ENCODE peak calls at places on chromosomes 4 and X, in nine cellular contexts. One of them, this sample, is unnamed.

GRCh38 chrX:134484039-134484438 is 24.1 kb downstream of the HPRT1 start:
- DNase-seq in endodermal cell: no peak
- DNase-seq in IMR-90: peak; percentile 67
- DNase-seq in testis: no peak
- DNase-seq in endothelial cell of umbilical vein: peak; percentile 78
- DNase-seq in gastrocnemius medialis: no peak
- DNase-seq in lower lobe of right lung: no peak
- DNase-seq in psoas muscle: no peak
- DNase-seq in CD4-positive, CD25-positive, alpha-beta regulatory T cell: no peak
- DNase-seq in this sample: peak; percentile 12

GRCh38 chrX:121052122-121052521 is 4.7 kb downstream of the GLUD2 start:
- DNase-seq in testis: no peak
- DNase-seq in gastrocnemius medialis: no peak
- DNase-seq in endothelial cell of umbilical vein: no peak
- DNase-seq in psoas muscle: no peak
- DNase-seq in CD4-positive, CD25-positive, alpha-beta regulatory T cell: no peak
- DNase-seq in IMR-90: no peak
- DNase-seq in lower lobe of right lung: no peak
- DNase-seq in endodermal cell: no peak
- DNase-seq in this sample: no peak

GRCh38 chr4:18508801-18509200 is 487.2 kb upstream of the LCORL start:
- DNase-seq in CD4-positive, CD25-positive, alpha-beta regulatory T cell: no peak
- DNase-seq in IMR-90: no peak
- DNase-seq in gastrocnemius medialis: no peak
- DNase-seq in psoas muscle: no peak
- DNase-seq in endodermal cell: no peak
- DNase-seq in endothelial cell of umbilical vein: no peak
- DNase-seq in testis: no peak
- DNase-seq in lower lobe of right lung: no peak
- DNase-seq in this sample: no peak

GRCh38 chr4:91113130-91113706 is 986.0 kb downstream of the CCSER1 start:
- DNase-seq in testis: no peak
- DNase-seq in psoas muscle: no peak
- DNase-seq in endodermal cell: no peak
- DNase-seq in endothelial cell of umbilical vein: peak; percentile 53
- DNase-seq in lower lobe of right lung: no peak
- DNase-seq in IMR-90: peak; percentile 6
- DNase-seq in CD4-positive, CD25-positive, alpha-beta regulatory T cell: no peak
- DNase-seq in gastrocnemius medialis: no peak
- DNase-seq in this sample: peak; percentile 43

GRCh38 chrX:71909956-71910355 is 689 bp upstream of the NHSL2 start:
- DNase-seq in psoas muscle: no peak
- DNase-seq in gastrocnemius medialis: no peak
- DNase-seq in CD4-positive, CD25-positive, alpha-beta regulatory T cell: no peak
- DNase-seq in lower lobe of right lung: no peak
- DNase-seq in IMR-90: no peak
- DNase-seq in endodermal cell: peak; percentile 85
- DNase-seq in testis: peak; percentile 21
- DNase-seq in endothelial cell of umbilical vein: no peak
- DNase-seq in this sample: peak; percentile 49

GRCh38 chr4:152697284-152698011 is 17.7 kb upstream of the TMEM154 start:
- DNase-seq in lower lobe of right lung: no peak
- DNase-seq in CD4-positive, CD25-positive, alpha-beta regulatory T cell: no peak
- DNase-seq in testis: no peak
- DNase-seq in psoas muscle: no peak
- DNase-seq in IMR-90: no peak
- DNase-seq in endodermal cell: peak; percentile 44
- DNase-seq in gastrocnemius medialis: no peak
- DNase-seq in endothelial cell of umbilical vein: no peak
- DNase-seq in this sample: no peak

GRCh38 chr4:142314686-142315085 is 531.4 kb downstream of the INPP4B start:
- DNase-seq in psoas muscle: no peak
- DNase-seq in testis: no peak
- DNase-seq in CD4-positive, CD25-positive, alpha-beta regulatory T cell: no peak
- DNase-seq in gastrocnemius medialis: no peak
- DNase-seq in endodermal cell: no peak
- DNase-seq in endothelial cell of umbilical vein: no peak
- DNase-seq in lower lobe of right lung: no peak
- DNase-seq in IMR-90: no peak
- DNase-seq in this sample: no peak

GRCh38 chrX:125628435-125628834 is 308.8 kb downstream of the TEX13C start:
- DNase-seq in IMR-90: no peak
- DNase-seq in endothelial cell of umbilical vein: no peak
- DNase-seq in CD4-positive, CD25-positive, alpha-beta regulatory T cell: no peak
- DNase-seq in psoas muscle: no peak
- DNase-seq in testis: no peak
- DNase-seq in gastrocnemius medialis: no peak
- DNase-seq in lower lobe of right lung: no peak
- DNase-seq in endodermal cell: peak; percentile 57
- DNase-seq in this sample: peak; percentile 23

GRCh38 chrX:114532093-114532805 is 51.6 kb upstream of the HTR2C start:
- DNase-seq in testis: no peak
- DNase-seq in endothelial cell of umbilical vein: peak; percentile 26
- DNase-seq in lower lobe of right lung: no peak
- DNase-seq in gastrocnemius medialis: no peak
- DNase-seq in IMR-90: no peak
- DNase-seq in psoas muscle: no peak
- DNase-seq in CD4-positive, CD25-positive, alpha-beta regulatory T cell: no peak
- DNase-seq in endodermal cell: no peak
- DNase-seq in this sample: no peak

GRCh38 chr4:169103966-169104412 is 93.9 kb upstream of the CBR4 start:
- DNase-seq in gastrocnemius medialis: no peak
- DNase-seq in testis: peak; percentile 31
- DNase-seq in IMR-90: no peak
- DNase-seq in endothelial cell of umbilical vein: no peak
- DNase-seq in psoas muscle: no peak
- DNase-seq in CD4-positive, CD25-positive, alpha-beta regulatory T cell: no peak
- DNase-seq in endodermal cell: peak; percentile 64
- DNase-seq in lower lobe of right lung: no peak
- DNase-seq in this sample: peak; percentile 72

GRCh38 chr4:15888515-15888914 is 50.0 kb downstream of the FGFBP1 start:
- DNase-seq in IMR-90: peak; percentile 12
- DNase-seq in lower lobe of right lung: no peak
- DNase-seq in testis: no peak
- DNase-seq in endothelial cell of umbilical vein: no peak
- DNase-seq in psoas muscle: no peak
- DNase-seq in CD4-positive, CD25-positive, alpha-beta regulatory T cell: no peak
- DNase-seq in gastrocnemius medialis: no peak
- DNase-seq in endodermal cell: no peak
- DNase-seq in this sample: no peak

GRCh38 chrX:40058719-40059118 is 39.0 kb downstream of the BCOR start:
- DNase-seq in psoas muscle: no peak
- DNase-seq in endothelial cell of umbilical vein: no peak
- DNase-seq in lower lobe of right lung: peak; percentile 57
- DNase-seq in CD4-positive, CD25-positive, alpha-beta regulatory T cell: no peak
- DNase-seq in IMR-90: no peak
- DNase-seq in testis: no peak
- DNase-seq in endodermal cell: no peak
- DNase-seq in gastrocnemius medialis: no peak
- DNase-seq in this sample: no peak

GRCh38 chr4:96315815-96316214 is 475.9 kb downstream of the PDHA2 start:
- DNase-seq in lower lobe of right lung: no peak
- DNase-seq in psoas muscle: no peak
- DNase-seq in gastrocnemius medialis: no peak
- DNase-seq in endodermal cell: no peak
- DNase-seq in CD4-positive, CD25-positive, alpha-beta regulatory T cell: no peak
- DNase-seq in IMR-90: no peak
- DNase-seq in testis: no peak
- DNase-seq in endothelial cell of umbilical vein: peak; percentile 14
- DNase-seq in this sample: no peak

GRCh38 chrX:78213331-78213730 is 73.9 kb upstream of the TAF9B start:
- DNase-seq in endodermal cell: peak; percentile 50
- DNase-seq in CD4-positive, CD25-positive, alpha-beta regulatory T cell: no peak
- DNase-seq in endothelial cell of umbilical vein: no peak
- DNase-seq in lower lobe of right lung: no peak
- DNase-seq in psoas muscle: no peak
- DNase-seq in IMR-90: no peak
- DNase-seq in gastrocnemius medialis: no peak
- DNase-seq in testis: no peak
- DNase-seq in this sample: no peak

GRCh38 chr4:121541696-121542095 is 155.1 kb downstream of the ANXA5 start:
- DNase-seq in CD4-positive, CD25-positive, alpha-beta regulatory T cell: no peak
- DNase-seq in endodermal cell: no peak
- DNase-seq in lower lobe of right lung: no peak
- DNase-seq in psoas muscle: no peak
- DNase-seq in gastrocnemius medialis: no peak
- DNase-seq in IMR-90: no peak
- DNase-seq in endothelial cell of umbilical vein: no peak
- DNase-seq in testis: no peak
- DNase-seq in this sample: no peak

GRCh38 chrX:40570346-40571093 is 10.2 kb upstream of the ATP6AP2 start:
- DNase-seq in psoas muscle: no peak
- DNase-seq in CD4-positive, CD25-positive, alpha-beta regulatory T cell: no peak
- DNase-seq in lower lobe of right lung: no peak
- DNase-seq in endothelial cell of umbilical vein: no peak
- DNase-seq in IMR-90: no peak
- DNase-seq in gastrocnemius medialis: no peak
- DNase-seq in testis: no peak
- DNase-seq in endodermal cell: peak; percentile 75
- DNase-seq in this sample: peak; percentile 28

GRCh38 chr4:98516441-98517323 is 141.7 kb downstream of the TSPAN5 start:
- DNase-seq in IMR-90: peak; percentile 27
- DNase-seq in lower lobe of right lung: no peak
- DNase-seq in endodermal cell: no peak
- DNase-seq in psoas muscle: no peak
- DNase-seq in CD4-positive, CD25-positive, alpha-beta regulatory T cell: no peak
- DNase-seq in gastrocnemius medialis: no peak
- DNase-seq in endothelial cell of umbilical vein: no peak
- DNase-seq in testis: no peak
- DNase-seq in this sample: no peak
- H3K4me3 ChIP-seq in IMR-90: no peak overlapping the region
- H3K4me3 ChIP-seq in lower lobe of right lung: no peak overlapping the region
- H3K4me3 ChIP-seq in endodermal cell: peak overlapping the region; percentile 20
- H3K4me3 ChIP-seq in psoas muscle: no peak overlapping the region
- H3K4me3 ChIP-seq in CD4-positive, CD25-positive, alpha-beta regulatory T cell: no peak overlapping the region
- H3K4me3 ChIP-seq in gastrocnemius medialis: no peak overlapping the region
- H3K4me3 ChIP-seq in endothelial cell of umbilical vein: no peak overlapping the region
- H3K4me3 ChIP-seq in testis: no peak overlapping the region
- H3K4me3 ChIP-seq in this sample: no peak overlapping the region

GRCh38 chr4:188262464-188262863 is 123.2 kb downstream of the TRIML1 start:
- DNase-seq in CD4-positive, CD25-positive, alpha-beta regulatory T cell: no peak
- DNase-seq in endothelial cell of umbilical vein: no peak
- DNase-seq in IMR-90: peak; percentile 86
- DNase-seq in psoas muscle: no peak
- DNase-seq in gastrocnemius medialis: no peak
- DNase-seq in testis: no peak
- DNase-seq in lower lobe of right lung: no peak
- DNase-seq in endodermal cell: no peak
- DNase-seq in this sample: no peak
- H3K36me3 ChIP-seq in CD4-positive, CD25-positive, alpha-beta regulatory T cell: no peaks in the 10 kb centered on the region
- H3K36me3 ChIP-seq in endothelial cell of umbilical vein: no peaks in the 10 kb centered on the region
- H3K36me3 ChIP-seq in IMR-90: no peaks in the 10 kb centered on the region
- H3K36me3 ChIP-seq in psoas muscle: no peaks in the 10 kb centered on the region
- H3K36me3 ChIP-seq in gastrocnemius medialis: no peaks in the 10 kb centered on the region
- H3K36me3 ChIP-seq in testis: no peaks in the 10 kb centered on the region
- H3K36me3 ChIP-seq in lower lobe of right lung: no peaks in the 10 kb centered on the region
- H3K36me3 ChIP-seq in endodermal cell: no peaks in the 10 kb centered on the region
- H3K36me3 ChIP-seq in this sample: no peaks in the 10 kb centered on the region

GRCh38 chr4:42397635-42398447 is 553 bp downstream of the SHISA3 start:
- DNase-seq in CD4-positive, CD25-positive, alpha-beta regulatory T cell: no peak
- DNase-seq in psoas muscle: peak; percentile 61
- DNase-seq in gastrocnemius medialis: no peak
- DNase-seq in IMR-90: peak; percentile 12
- DNase-seq in lower lobe of right lung: no peak
- DNase-seq in endodermal cell: peak; percentile 83
- DNase-seq in testis: no peak
- DNase-seq in endothelial cell of umbilical vein: peak; percentile 56
- DNase-seq in this sample: peak; percentile 63

GRCh38 chr4:42395595-42395994 is 1.7 kb upstream of the SHISA3 start:
- DNase-seq in psoas muscle: no peak
- DNase-seq in gastrocnemius medialis: no peak
- DNase-seq in testis: no peak
- DNase-seq in endodermal cell: no peak
- DNase-seq in CD4-positive, CD25-positive, alpha-beta regulatory T cell: no peak
- DNase-seq in IMR-90: no peak
- DNase-seq in endothelial cell of umbilical vein: no peak
- DNase-seq in lower lobe of right lung: no peak
- DNase-seq in this sample: no peak

GRCh38 chr4:42398448-42399355 is 1.4 kb downstream of the SHISA3 start:
- DNase-seq in endothelial cell of umbilical vein: peak; percentile 44
- DNase-seq in IMR-90: no peak
- DNase-seq in endodermal cell: peak; percentile 84
- DNase-seq in testis: no peak
- DNase-seq in gastrocnemius medialis: no peak
- DNase-seq in CD4-positive, CD25-positive, alpha-beta regulatory T cell: no peak
- DNase-seq in lower lobe of right lung: no peak
- DNase-seq in psoas muscle: peak; percentile 51
- DNase-seq in this sample: peak; percentile 70

GRCh38 chr4:42396361-42397255 is 680 bp upstream of the SHISA3 start:
- DNase-seq in CD4-positive, CD25-positive, alpha-beta regulatory T cell: no peak
- DNase-seq in psoas muscle: peak; percentile 52
- DNase-seq in testis: no peak
- DNase-seq in endodermal cell: peak; percentile 61
- DNase-seq in endothelial cell of umbilical vein: no peak
- DNase-seq in gastrocnemius medialis: no peak
- DNase-seq in lower lobe of right lung: no peak
- DNase-seq in IMR-90: no peak
- DNase-seq in this sample: no peak

GRCh38 chr4:42397256-42397634 is at the start of gene SHISA3:
- DNase-seq in gastrocnemius medialis: peak; percentile 5
- DNase-seq in lower lobe of right lung: no peak
- DNase-seq in testis: no peak
- DNase-seq in IMR-90: no peak
- DNase-seq in endodermal cell: peak; percentile 86
- DNase-seq in psoas muscle: peak; percentile 46
- DNase-seq in endothelial cell of umbilical vein: peak; percentile 45
- DNase-seq in CD4-positive, CD25-positive, alpha-beta regulatory T cell: no peak
- DNase-seq in this sample: peak; percentile 80
- H3K27me3 ChIP-seq in gastrocnemius medialis: peaks cover 67% of the 10 kb centered on the region
- H3K27me3 ChIP-seq in lower lobe of right lung: peaks cover 45% of the 10 kb centered on the region
- H3K27me3 ChIP-seq in testis: no peaks in the 10 kb centered on the region
- H3K27me3 ChIP-seq in IMR-90: peaks cover 2% of the 10 kb centered on the region
- H3K27me3 ChIP-seq in endodermal cell: peaks cover 68% of the 10 kb centered on the region
- H3K27me3 ChIP-seq in psoas muscle: peaks cover 59% of the 10 kb centered on the region
- H3K27me3 ChIP-seq in endothelial cell of umbilical vein: no peaks in the 10 kb centered on the region
- H3K27me3 ChIP-seq in CD4-positive, CD25-positive, alpha-beta regulatory T cell: peaks cover 40% of the 10 kb centered on the region
- H3K27me3 ChIP-seq in this sample: peaks cover 68% of the 10 kb centered on the region

DNA sequence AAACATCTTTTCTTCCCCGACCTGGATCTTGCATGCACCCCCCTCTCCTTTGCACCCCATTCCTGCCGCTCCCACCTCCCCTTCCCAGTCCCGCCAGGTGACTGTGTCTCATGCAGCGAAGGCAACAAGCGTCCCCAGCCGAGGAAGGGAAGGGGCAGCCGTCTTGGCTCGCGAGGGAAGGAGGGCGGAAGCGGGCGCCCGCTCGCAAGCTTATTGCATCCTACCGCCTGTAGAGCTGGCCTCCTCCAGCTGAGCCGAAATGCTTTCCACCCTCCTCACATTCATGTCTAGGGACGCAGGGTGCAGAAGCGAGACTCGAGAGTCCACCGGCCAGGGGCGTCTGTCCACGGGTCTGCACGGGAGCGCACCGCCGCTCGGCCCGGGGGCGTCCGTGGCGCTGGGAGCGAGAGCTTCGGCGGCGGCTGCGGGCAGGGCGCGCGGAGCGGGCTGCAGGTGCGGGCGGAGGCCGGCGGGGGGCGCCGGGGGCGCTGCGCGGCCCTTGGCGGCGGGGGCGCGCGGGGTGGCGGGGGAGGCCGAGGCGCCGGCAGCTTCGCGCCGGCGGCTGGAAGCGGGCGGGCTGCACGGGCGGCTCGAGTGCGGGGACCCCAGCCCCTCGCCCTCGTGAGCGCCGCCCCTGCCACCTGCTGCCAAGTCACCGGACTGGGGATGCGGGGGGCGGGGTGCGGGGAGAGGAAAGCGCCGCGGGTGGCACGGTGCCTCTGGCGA is at the start of gene KCNIP4:
- DNase-seq in endodermal cell: peak; percentile 86
- DNase-seq in endothelial cell of umbilical vein: no peak
- DNase-seq in gastrocnemius medialis: no peak
- DNase-seq in lower lobe of right lung: no peak
- DNase-seq in IMR-90: no peak
- DNase-seq in testis: peak; percentile 23
- DNase-seq in psoas muscle: peak; percentile 45
- DNase-seq in CD4-positive, CD25-positive, alpha-beta regulatory T cell: no peak
- DNase-seq in this sample: peak; percentile 90
- H3K4me3 ChIP-seq in endodermal cell: peak within 1 kb of the TSS; percentile 80
- H3K4me3 ChIP-seq in endothelial cell of umbilical vein: no peak within 1 kb of the TSS
- H3K4me3 ChIP-seq in gastrocnemius medialis: peak within 1 kb of the TSS; percentile 22
- H3K4me3 ChIP-seq in lower lobe of right lung: peak within 1 kb of the TSS; percentile 23
- H3K4me3 ChIP-seq in IMR-90: peak within 1 kb of the TSS; percentile 16
- H3K4me3 ChIP-seq in testis: peak within 1 kb of the TSS; percentile 63
- H3K4me3 ChIP-seq in psoas muscle: peak within 1 kb of the TSS; percentile 39
- H3K4me3 ChIP-seq in CD4-positive, CD25-positive, alpha-beta regulatory T cell: no peak within 1 kb of the TSS
- H3K4me3 ChIP-seq in this sample: peak within 1 kb of the TSS; percentile 56